ENCODE peak calls at places on chromosomes 4 and X, in nine cellular contexts. V, R, K, X, S, T, P, J and D are unnamed samples.

GRCh38 chrX:139559383-139560042 is 29.0 kb downstream of the F9 start:
- DNase-seq in K (no peak), J (no peak), S (peak; percentile 41), V (no peak), P (peak; percentile 6), X (peak; percentile 10), T (peak; percentile 46), R (no peak), D (no peak)

GRCh38 chr4:4726051-4726450 is 133.4 kb upstream of the MSX1 start:
- DNase-seq in T (no peak), X (no peak), J (no peak), S (no peak), K (no peak), R (no peak), V (no peak), P (peak; percentile 34), D (no peak)

GRCh38 chr4:76748649-76749048 is 149.3 kb downstream of the SOWAHB start:
- DNase-seq in K (no peak), J (no peak), X (peak; percentile 63), R (no peak), S (peak; percentile 54), V (no peak), T (peak; percentile 52), P (no peak), D (peak; percentile 44)

GRCh38 chrX:10507876-10508275 is 112.5 kb downstream of the MID1 start:
- DNase-seq in T (no peak), P (no peak), R (no peak), J (no peak), K (no peak), V (no peak), X (no peak), S (no peak), D (no peak)

GRCh38 chr4:151725087-151725486 is 35.7 kb downstream of the GATB start:
- DNase-seq in P (no peak), K (no peak), T (no peak), S (no peak), J (no peak), R (no peak), X (no peak), V (no peak), D (no peak)

GRCh38 chrX:85611926-85612325 is 232.5 kb upstream of the POF1B start:
- DNase-seq in T (no peak), X (no peak), R (no peak), S (no peak), V (no peak), K (no peak), P (no peak), J (no peak), D (no peak)

GRCh38 chr4:132982151-132982550 is 166.9 kb upstream of the PCDH10 start:
- DNase-seq in S (no peak), K (no peak), V (no peak), T (no peak), R (no peak), P (no peak), X (no peak), J (no peak), D (no peak)

GRCh38 chrX:82218361-82218760 is 1016.5 kb downstream of the SH3BGRL start:
- DNase-seq in J (no peak), V (no peak), P (peak; percentile 5), X (no peak), K (no peak), T (peak; percentile 4), S (no peak), R (no peak), D (no peak)

GRCh38 chr4:78784255-78784654 is 8.1 kb downstream of the BMP2K start:
- DNase-seq in R (no peak), J (no peak), V (no peak), K (no peak), T (no peak), S (no peak), P (no peak), X (no peak), D (no peak)

GRCh38 chrX:18390941-18391538 is 34.4 kb upstream of the CDKL5 start:
- DNase-seq in X (peak; percentile 67), P (peak; percentile 38), S (peak; percentile 66), J (peak; percentile 79), V (peak; percentile 2), T (peak; percentile 53), K (peak; percentile 89), R (peak; percentile 54), D (no peak)

GRCh38 chrX:71668248-71668595 is 876 bp downstream of the LOC101059915 start:
- DNase-seq in X (no peak), R (no peak), K (no peak), T (no peak), S (no peak), J (no peak), V (no peak), P (no peak), D (no peak)
- TF ChIP-seq POLR2A in X (no peak), R (no peak), K (no peak), T (no peak), S (no peak), J (no peak), V (no peak), P (no peak), D (no peak)

GRCh38 chr4:103201254-103201653 is 3.1 kb upstream of the CENPE start:
- DNase-seq in R (no peak), P (no peak), S (no peak), V (no peak), X (no peak), T (no peak), K (no peak), J (no peak), D (no peak)

GRCh38 chr4:103199009-103199408 is 866 bp upstream of the CENPE start:
- DNase-seq in K (peak; percentile 42), J (no peak), P (no peak), S (no peak), V (no peak), R (no peak), X (no peak), T (no peak), D (no peak)

GRCh38 chr4:103201724-103202123 is 3.6 kb upstream of the CENPE start:
- DNase-seq in K (peak; percentile 34), R (no peak), P (no peak), V (no peak), J (no peak), X (no peak), T (no peak), S (no peak), D (no peak)

GRCh38 chr4:103197765-103198110 is 405 bp downstream of the CENPE start:
- DNase-seq in R (no peak), K (no peak), V (no peak), T (no peak), P (no peak), J (no peak), X (no peak), S (no peak), D (no peak)

DNA sequence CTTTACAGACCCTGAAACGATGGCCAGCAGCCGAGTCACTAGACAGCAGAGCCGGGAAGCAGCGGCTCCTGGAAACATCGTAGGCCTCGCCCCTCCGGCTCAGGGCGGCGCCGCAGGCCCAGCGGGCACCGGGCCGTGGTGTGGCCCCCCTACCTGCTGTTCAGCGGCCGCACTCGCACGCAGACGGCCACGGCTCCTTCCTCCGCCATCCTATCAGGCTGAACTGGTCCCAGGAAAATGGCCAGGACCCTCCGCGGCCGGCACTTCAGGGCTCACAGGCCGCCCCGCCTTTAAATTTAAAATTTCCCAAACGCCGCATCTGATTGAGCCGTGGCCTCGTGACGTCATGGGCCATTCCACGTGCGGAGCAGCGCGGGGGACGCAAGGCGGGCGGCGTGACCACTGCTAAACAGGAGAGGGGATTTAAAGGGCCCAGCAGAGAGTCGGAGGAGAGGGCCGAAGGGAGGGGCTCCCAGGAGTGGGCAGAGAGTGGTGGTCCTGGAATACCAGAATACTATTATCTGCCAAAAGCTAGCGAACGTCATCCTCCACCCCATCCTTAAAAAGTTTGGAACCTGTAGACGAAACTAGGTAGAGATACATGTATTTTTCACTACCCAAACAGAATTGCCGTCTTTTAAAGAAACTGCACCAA is at the start of gene CENPE:
- DNase-seq in P (peak; percentile 84), S (peak; percentile 87), T (peak; percentile 74), X (peak; percentile 88), K (peak; percentile 94), R (peak; percentile 97), J (peak; percentile 90), V (peak; percentile 27), D (peak; percentile 86)
- TF ChIP-seq POLR2A in P (peak; percentile 82), S (no peak), T (peak; percentile 44), X (no peak), K (no peak), R (peak; percentile 82), J (no peak), V (no peak), D (no peak)

GRCh38 chrX:107714196-107714811 is 61.3 kb downstream of the TSC22D3 start:
- DNase-seq in X (peak; percentile 16), R (no peak), V (no peak), P (no peak), J (no peak), T (no peak), K (peak; percentile 71), S (no peak), D (peak; percentile 8)

GRCh38 chrX:107713205-107714195 is 62.1 kb downstream of the TSC22D3 start:
- DNase-seq in V (no peak), R (no peak), P (no peak), X (peak; percentile 19), J (peak; percentile 69), S (no peak), K (peak; percentile 71), T (no peak), D (peak; percentile 7)

GRCh38 chrX:107711521-107712041 is 64.0 kb downstream of the TSC22D3 start:
- DNase-seq in K (peak; percentile 57), S (no peak), R (no peak), P (no peak), T (no peak), V (no peak), X (no peak), J (peak; percentile 66), D (peak; percentile 15)

GRCh38 chrX:107710617-107711391 is 64.8 kb downstream of the TSC22D3 start:
- DNase-seq in V (peak; percentile 13), J (peak; percentile 70), S (peak; percentile 54), T (no peak), K (peak; percentile 35), P (peak; percentile 45), R (no peak), X (peak; percentile 49), D (no peak)

GRCh38 chrX:107712231-107713204 is 63.1 kb downstream of the TSC22D3 start:
- DNase-seq in J (peak; percentile 76), P (no peak), R (no peak), T (no peak), S (no peak), K (peak; percentile 45), X (peak; percentile 47), V (no peak), D (peak; percentile 55)
- TF ChIP-seq POLR2A in J (no peak), P (no peak), R (no peak), T (no peak), S (peak; percentile 12), K (peak; percentile 34), X (peak; percentile 66), V (peak; percentile 41), D (peak; percentile 41)

DNA sequence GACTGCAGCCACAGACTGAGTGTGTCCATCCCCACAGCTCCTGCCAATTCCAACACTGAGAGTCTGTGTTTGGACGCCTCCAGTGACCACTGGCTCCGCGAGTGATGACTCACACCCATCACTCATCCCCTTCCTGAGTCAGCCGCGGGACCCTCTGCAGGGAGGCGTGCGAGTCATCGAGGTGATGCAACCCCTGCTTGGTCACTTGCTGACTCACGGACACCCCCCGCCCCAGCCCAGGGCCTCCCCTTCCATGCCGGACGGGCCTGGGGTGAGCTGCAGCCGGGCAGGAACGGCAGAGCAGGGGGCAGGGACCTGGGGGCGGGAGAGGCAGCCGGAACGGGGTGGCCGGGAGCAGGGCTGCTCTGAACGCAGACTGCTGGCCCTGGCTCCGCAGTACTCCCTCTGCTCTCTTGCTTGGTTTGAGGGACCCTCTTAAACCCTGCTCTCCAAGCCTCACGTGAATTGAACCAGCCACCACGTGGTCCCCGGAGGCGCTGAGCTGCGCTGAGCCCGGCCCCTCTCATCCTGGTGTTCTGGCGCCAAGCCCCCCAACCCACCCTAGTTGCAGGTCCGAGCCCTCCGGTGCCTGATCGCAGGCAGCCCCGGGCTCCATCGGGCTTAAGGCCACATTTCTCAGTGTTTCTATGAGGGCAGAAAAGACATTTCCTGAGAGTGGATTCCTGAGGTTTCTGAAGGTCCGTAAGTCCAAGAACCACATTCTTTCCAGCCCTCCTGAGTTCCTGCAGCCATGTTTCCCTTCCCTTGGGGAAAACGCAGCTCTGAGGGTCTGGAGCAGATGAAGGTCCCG is 32.4 kb downstream of the FGFRL1 start:
- DNase-seq in R (peak; percentile 73), X (peak; percentile 76), J (peak; percentile 97), T (no peak), K (peak; percentile 72), V (no peak), P (peak; percentile 94), S (peak; percentile 62), D (peak; percentile 87)
- TF ChIP-seq POLR2A in R (no peak), X (no peak), J (no peak), T (no peak), K (no peak), V (no peak), P (peak; percentile 68), S (no peak), D (no peak)